ENCODE peak calls at places on chromosomes 5 and 9, in ten cellular contexts. S, U, J, C, F, G, I, P, D and X are unnamed samples.

GRCh38 chr5:109324351-109324750 is 85.4 kb downstream of the PJA2 start:
- DNase-seq in U (no peak), I (no peak), J (no peak), P (no peak), S (no peak), C (no peak), F (no peak), D (no peak), G (no peak), X (no peak)

GRCh38 chr5:55364537-55365055 is 56.8 kb downstream of the MTREX start:
- DNase-seq in G (no peak), J (no peak), I (no peak), D (peak; percentile 74), P (no peak), F (no peak), C (no peak), U (no peak), S (no peak), X (no peak)

GRCh38 chr5:92778261-92778660 is 802.8 kb downstream of the NR2F1-AS1 start:
- DNase-seq in P (no peak), U (no peak), G (no peak), S (no peak), J (no peak), I (no peak), F (no peak), C (no peak), D (no peak), X (no peak)

GRCh38 chr5:122607818-122608217 is 167.1 kb upstream of the SNX2 start:
- DNase-seq in S (no peak), F (no peak), J (no peak), P (no peak), U (no peak), D (no peak), I (no peak), G (no peak), C (no peak), X (peak; percentile 14)

GRCh38 chr5:54794437-54794970 is 190.9 kb downstream of the ESM1 start:
- DNase-seq in P (no peak), G (no peak), F (no peak), J (no peak), I (no peak), U (no peak), C (no peak), S (no peak), D (no peak), X (no peak)

GRCh38 chr5:65625743-65626142 is 916 bp downstream of the SHLD3 start:
- DNase-seq in S (no peak), I (no peak), U (no peak), G (no peak), F (no peak), D (peak; percentile 2), P (no peak), J (peak; percentile 6), C (no peak), X (peak; percentile 10)

GRCh38 chr9:117204971-117205370 is 209.9 kb downstream of the ASTN2 start:
- DNase-seq in G (no peak), I (peak; percentile 5), J (no peak), D (no peak), C (no peak), S (no peak), U (no peak), F (no peak), P (no peak), X (no peak)

GRCh38 chr5:5665225-5666075 is 243.0 kb downstream of the ICE1 start:
- DNase-seq in U (no peak), J (no peak), D (no peak), G (peak; percentile 23), F (no peak), I (no peak), S (peak; percentile 27), C (no peak), P (peak; percentile 5), X (no peak)

GRCh38 chr9:137273095-137273490 is 4.4 kb upstream of the TOR4A start:
- DNase-seq in U (no peak), G (no peak), S (no peak), F (no peak), P (no peak), J (no peak), I (no peak), C (no peak), D (no peak), X (no peak)

GRCh38 chr9:92749071-92749933 is 15.3 kb downstream of the BICD2 start:
- DNase-seq in D (no peak), C (no peak), P (no peak), G (no peak), I (no peak), J (peak; percentile 46), S (no peak), F (no peak), U (no peak), X (no peak)

GRCh38 chr5:172293054-172293744 is 9.6 kb upstream of the UBTD2 start:
- DNase-seq in F (peak; percentile 38), U (peak; percentile 61), J (peak; percentile 81), P (peak; percentile 86), D (peak; percentile 86), G (no peak), I (peak; percentile 72), S (peak; percentile 63), C (peak; percentile 75), X (peak; percentile 75)
- TF ChIP-seq CTCF in F (peak; percentile 82), U (peak; percentile 86), J (peak; percentile 86), P (peak; percentile 93), D (peak; percentile 90), G (peak; percentile 93), I (peak; percentile 93), S (peak; percentile 92), C (peak; percentile 88), X (peak; percentile 92)

GRCh38 chr5:159976921-159977320 is 32.0 kb upstream of the TTC1 start:
- DNase-seq in P (no peak), J (no peak), S (no peak), U (no peak), I (no peak), C (no peak), G (no peak), D (no peak), F (no peak), X (no peak)

GRCh38 chr5:159975462-159976019 is 33.4 kb upstream of the TTC1 start:
- DNase-seq in J (peak; percentile 92), U (no peak), F (no peak), C (peak; percentile 97), D (no peak), I (peak; percentile 97), P (peak; percentile 93), G (peak; percentile 65), S (peak; percentile 41), X (peak; percentile 89)

GRCh38 chr5:159972538-159973362 is 36.2 kb upstream of the TTC1 start:
- DNase-seq in G (no peak), J (no peak), I (no peak), P (no peak), F (no peak), D (no peak), S (no peak), U (no peak), C (no peak), X (no peak)

GRCh38 chr5:159982421-159983173 is 26.3 kb upstream of the TTC1 start:
- DNase-seq in D (no peak), G (no peak), U (no peak), I (no peak), C (no peak), F (no peak), J (no peak), S (no peak), P (no peak), X (no peak)

DNA sequence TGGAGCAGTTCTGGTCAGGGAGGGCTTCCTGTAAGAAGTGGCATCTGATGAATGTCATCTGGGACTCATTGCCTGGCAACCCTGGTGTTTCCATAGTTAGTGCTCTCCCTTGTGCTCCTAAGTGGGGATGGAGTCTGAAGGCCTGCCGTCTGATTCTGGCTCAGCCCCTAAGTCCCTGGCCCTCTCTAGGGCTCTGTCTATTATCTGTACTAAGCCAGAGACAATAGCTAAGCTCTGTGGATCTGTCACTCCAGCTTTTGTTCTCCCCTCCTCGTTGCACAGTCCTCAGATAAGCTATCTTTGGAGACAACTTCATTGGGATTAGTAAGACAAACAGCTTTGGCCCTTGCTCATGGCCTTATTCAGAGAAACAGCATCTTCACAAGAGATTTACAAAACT is 30.6 kb upstream of the TTC1 start:
- DNase-seq in P (no peak), U (no peak), I (no peak), G (no peak), F (no peak), J (peak; percentile 23), C (no peak), D (no peak), S (no peak), X (no peak)
- TF ChIP-seq CTCF in P (no peak), U (no peak), I (no peak), G (no peak), F (no peak), J (no peak), C (no peak), D (no peak), S (no peak), X (no peak)

GRCh38 chr5:67149933-67150523 is 46.6 kb downstream of the CD180 start:
- DNase-seq in C (peak; percentile 31), U (no peak), D (no peak), J (peak; percentile 70), G (no peak), I (peak; percentile 48), S (no peak), P (peak; percentile 62), F (no peak), X (peak; percentile 65)
- TF ChIP-seq CTCF in C (peak; percentile 83), U (peak; percentile 35), D (peak; percentile 7), J (peak; percentile 78), G (peak; percentile 45), I (peak; percentile 79), S (peak; percentile 39), P (peak; percentile 61), F (peak; percentile 54), X (peak; percentile 83)

GRCh38 chr5:104218200-104218599 is 655.6 kb upstream of the NUDT12 start:
- DNase-seq in C (no peak), P (no peak), U (no peak), D (no peak), S (no peak), G (no peak), J (no peak), F (no peak), I (no peak), X (no peak)
- TF ChIP-seq CTCF in C (no peak), P (no peak), U (no peak), D (no peak), S (no peak), G (no peak), J (no peak), F (no peak), I (no peak), X (no peak)

DNA sequence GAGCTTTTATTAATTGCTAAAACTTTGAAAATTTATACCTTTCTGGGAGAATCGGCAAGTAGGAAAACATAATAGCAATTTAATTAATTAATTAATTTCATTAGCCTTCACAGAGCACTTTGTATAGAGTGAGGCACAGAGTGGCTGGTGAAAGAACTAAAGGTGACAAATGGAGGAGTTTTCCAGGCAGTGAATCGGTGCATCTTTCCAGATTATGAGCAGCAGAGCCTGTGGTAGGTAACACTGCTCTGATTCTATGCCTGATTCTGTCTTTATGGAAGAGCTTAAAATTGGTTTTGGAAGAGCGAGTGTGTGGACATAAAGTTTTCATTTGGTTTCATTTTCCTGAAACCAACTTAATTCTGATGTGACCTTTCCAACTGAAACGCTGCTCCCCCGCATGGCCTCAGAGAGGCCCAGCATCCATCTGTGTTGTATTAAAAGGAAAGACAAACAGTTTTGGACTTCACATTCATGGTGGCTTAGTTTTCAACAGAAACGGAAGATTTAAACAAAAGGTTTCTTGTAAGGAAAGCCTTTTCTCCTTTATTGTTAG is 188.9 kb upstream of the RPS23 start:
- DNase-seq in F (no peak), P (peak; percentile 70), S (no peak), C (peak; percentile 38), G (no peak), J (peak; percentile 77), U (peak; percentile 46), D (no peak), I (no peak), X (peak; percentile 78)
- TF ChIP-seq CTCF in F (peak; percentile 16), P (peak; percentile 43), S (no peak), C (peak; percentile 58), G (no peak), J (peak; percentile 63), U (peak; percentile 20), D (no peak), I (no peak), X (peak; percentile 57)